ENCODE peak calls at places on chromosomes 7 and 10, in seven cellular contexts. B is GM03348; T is CD8-positive, alpha-beta memory T cell; V is activated naive CD8-positive, alpha-beta T cell treated with anti-CD3 and anti-CD28 coated beads, Interleukin-2, amount 50 U/mL, for 24 hours; Y is iPS-NIHi11; S is GM12892; I is pancreas. F is an unnamed sample.
A peak's percentile ranks its signal among the peaks of the same experiment; 100 is the strongest.

GRCh38 chr10:119283818-119284217 is 76.4 kb downstream of the GRK5 start:
- DNase-seq in Y (no peak), V (no peak), B (no peak), T (no peak), I (no peak), S (no peak), F (no peak)

GRCh38 chr7:42843209-42843800 is 68.6 kb downstream of the C7orf25 start:
- DNase-seq in S (no peak), T (no peak), Y (peak; percentile 57), V (peak; percentile 17), I (peak; percentile 22), B (peak; percentile 57), F (peak; percentile 36)

GRCh38 chr7:118671149-118671548 is 446.6 kb downstream of the ANKRD7 start:
- DNase-seq in I (no peak), Y (no peak), B (no peak), S (no peak), V (no peak), T (no peak), F (no peak)

GRCh38 chr10:45440511-45441062 is 66.6 kb downstream of the ALOX5 start:
- DNase-seq in I (no peak), T (no peak), Y (no peak), V (no peak), S (no peak), B (no peak), F (no peak)

GRCh38 chr7:89849052-89849451 is 305.2 kb upstream of the STEAP1 start:
- DNase-seq in T (no peak), B (no peak), S (no peak), Y (no peak), V (no peak), I (no peak), F (no peak)

GRCh38 chr7:98496618-98497017 is 95.7 kb upstream of the BAIAP2L1 start:
- DNase-seq in V (no peak), I (no peak), B (no peak), T (no peak), S (no peak), Y (no peak), F (no peak)

GRCh38 chr7:138097064-138097741 is 20.9 kb downstream of the AKR1D1 start:
- DNase-seq in S (no peak), B (peak; percentile 14), I (peak; percentile 55), V (no peak), Y (no peak), T (no peak), F (peak; percentile 31)

GRCh38 chr10:66176772-66177171 is 749.1 kb upstream of the LRRTM3 start:
- DNase-seq in V (no peak), Y (no peak), I (no peak), T (no peak), B (no peak), S (no peak), F (no peak)

GRCh38 chr10:61159253-61159652 is 215.3 kb upstream of the RHOBTB1 start:
- DNase-seq in V (no peak), B (no peak), Y (no peak), T (no peak), I (no peak), S (no peak), F (no peak)

GRCh38 chr7:44819292-44819691 is 22.8 kb downstream of the PPIA start:
- DNase-seq in V (no peak), I (no peak), S (no peak), B (no peak), T (no peak), Y (no peak), F (no peak)

GRCh38 chr7:51316666-51317581 is at the start of gene COBL:
- DNase-seq in S (no peak), B (peak; percentile 16), Y (peak; percentile 75), V (no peak), I (peak; percentile 67), T (no peak), F (no peak)

GRCh38 chr10:119769886-119770285 is 44.0 kb downstream of the INPP5F start:
- DNase-seq in I (no peak), S (no peak), T (no peak), V (no peak), Y (no peak), B (peak; percentile 62), F (no peak)

GRCh38 chr7:121298831-121299239 is 30.0 kb upstream of the WNT16 start:
- DNase-seq in B (no peak), T (no peak), S (no peak), I (no peak), V (no peak), Y (no peak), F (no peak)

GRCh38 chr7:157136372-157136771 is 2.4 kb upstream of the UBE3C start:
- DNase-seq in V (no peak), B (peak; percentile 76), I (no peak), Y (no peak), S (no peak), T (no peak), F (peak; percentile 49)

GRCh38 chr7:31794851-31795250 is 107.8 kb downstream of the PPP1R17 start:
- DNase-seq in V (no peak), Y (no peak), S (no peak), B (no peak), I (no peak), T (no peak), F (no peak)

GRCh38 chr7:1779445-1779844 is 109.4 kb downstream of the ELFN1 start:
- DNase-seq in Y (no peak), T (no peak), V (no peak), B (no peak), S (no peak), I (no peak), F (no peak)